ENCODE peak calls at places on chromosome 15, in eight cellular contexts. E, X, S, K, Y, C, F and D are unnamed samples.

GRCh38 chr15:98207928-98208327 is 247.4 kb downstream of the ARRDC4 start:
- DNase-seq in E (no peak), X (no peak), S (no peak), K (no peak), Y (no peak), C (no peak), F (no peak), D (no peak)

GRCh38 chr15:79977431-79977940 is 6.5 kb upstream of the BCL2A1 start:
- DNase-seq in E (no peak), X (no peak), S (no peak), K (no peak), Y (no peak), C (no peak), F (no peak), D (peak; percentile 33)

GRCh38 chr15:67100808-67101581 is 35.6 kb downstream of the SMAD3 start:
- DNase-seq in E (no peak), X (no peak), S (no peak), K (no peak), Y (no peak), C (no peak), F (no peak), D (no peak)

GRCh38 chr15:93515256-93516044 is 426.4 kb upstream of the RGMA start:
- DNase-seq in E (peak; percentile 25), X (no peak), S (no peak), K (no peak), Y (no peak), C (no peak), F (no peak), D (no peak)

GRCh38 chr15:65926899-65927298 is 57.6 kb downstream of the RAB11A start:
- DNase-seq in E (no peak), X (no peak), S (no peak), K (no peak), Y (no peak), C (no peak), F (no peak), D (no peak)

GRCh38 chr15:48330855-48331795 is at the start of gene DUT:
- DNase-seq in E (peak; percentile 65), X (peak; percentile 75), S (peak; percentile 89), K (peak; percentile 84), Y (peak; percentile 43), C (peak; percentile 72), F (peak; percentile 34), D (peak; percentile 74)

GRCh38 chr15:67144609-67145306 is 79.4 kb downstream of the SMAD3 start:
- DNase-seq in E (peak; percentile 99), X (peak; percentile 67), S (no peak), K (no peak), Y (no peak), C (no peak), F (no peak), D (peak; percentile 96)

GRCh38 chr15:59260090-59260489 is 53.4 kb downstream of the LDHAL6B start:
- DNase-seq in E (no peak), X (no peak), S (no peak), K (no peak), Y (no peak), C (no peak), F (no peak), D (no peak)

GRCh38 chr15:56249080-56249479 is 5.4 kb upstream of the RFX7 start:
- DNase-seq in E (peak; percentile 47), X (peak; percentile 49), S (no peak), K (no peak), Y (no peak), C (no peak), F (peak; percentile 59), D (peak; percentile 58)

GRCh38 chr15:65130941-65131340 is 2.7 kb downstream of the PDCD7 start:
- DNase-seq in E (no peak), X (peak; percentile 37), S (no peak), K (no peak), Y (no peak), C (no peak), F (no peak), D (no peak)

GRCh38 chr15:38699633-38700230 is 135.1 kb upstream of the RASGRP1 start:
- DNase-seq in E (no peak), X (peak; percentile 59), S (no peak), K (peak; percentile 73), Y (no peak), C (peak; percentile 64), F (peak; percentile 54), D (peak; percentile 65)

GRCh38 chr15:78906310-78906608 is 33.6 kb downstream of the MORF4L1 start:
- DNase-seq in E (peak; percentile 72), X (no peak), S (no peak), K (peak; percentile 69), Y (peak; percentile 65), C (no peak), F (no peak), D (peak; percentile 90)

GRCh38 chr15:71443538-71443937 is 328.3 kb downstream of the THSD4 start:
- DNase-seq in E (no peak), X (peak; percentile 53), S (peak; percentile 49), K (peak; percentile 72), Y (no peak), C (no peak), F (no peak), D (peak; percentile 51)

GRCh38 chr15:25181290-25182097 is 226.7 kb downstream of the SNRPN start:
- DNase-seq in E (no peak), X (peak; percentile 12), S (peak; percentile 0), K (peak; percentile 13), Y (no peak), C (peak; percentile 29), F (no peak), D (no peak)

GRCh38 chr15:65824031-65824743 is 32.1 kb upstream of the DENND4A start:
- DNase-seq in E (peak; percentile 33), X (peak; percentile 82), S (no peak), K (peak; percentile 57), Y (no peak), C (peak; percentile 71), F (peak; percentile 58), D (peak; percentile 70)

GRCh38 chr15:81016253-81017068 is 15.7 kb downstream of the TLNRD1 start:
- DNase-seq in E (no peak), X (no peak), S (no peak), K (no peak), Y (no peak), C (no peak), F (no peak), D (no peak)
- H3K4me1 ChIP-seq in E (no peaks in the 10 kb centered on the region), X (no peaks in the 10 kb centered on the region), S (peaks cover 3% of the 10 kb centered on the region), K (peaks cover 12% of the 10 kb centered on the region), Y (no peaks in the 10 kb centered on the region), C (no peaks in the 10 kb centered on the region), F (no peaks in the 10 kb centered on the region), D (no peaks in the 10 kb centered on the region)

DNA sequence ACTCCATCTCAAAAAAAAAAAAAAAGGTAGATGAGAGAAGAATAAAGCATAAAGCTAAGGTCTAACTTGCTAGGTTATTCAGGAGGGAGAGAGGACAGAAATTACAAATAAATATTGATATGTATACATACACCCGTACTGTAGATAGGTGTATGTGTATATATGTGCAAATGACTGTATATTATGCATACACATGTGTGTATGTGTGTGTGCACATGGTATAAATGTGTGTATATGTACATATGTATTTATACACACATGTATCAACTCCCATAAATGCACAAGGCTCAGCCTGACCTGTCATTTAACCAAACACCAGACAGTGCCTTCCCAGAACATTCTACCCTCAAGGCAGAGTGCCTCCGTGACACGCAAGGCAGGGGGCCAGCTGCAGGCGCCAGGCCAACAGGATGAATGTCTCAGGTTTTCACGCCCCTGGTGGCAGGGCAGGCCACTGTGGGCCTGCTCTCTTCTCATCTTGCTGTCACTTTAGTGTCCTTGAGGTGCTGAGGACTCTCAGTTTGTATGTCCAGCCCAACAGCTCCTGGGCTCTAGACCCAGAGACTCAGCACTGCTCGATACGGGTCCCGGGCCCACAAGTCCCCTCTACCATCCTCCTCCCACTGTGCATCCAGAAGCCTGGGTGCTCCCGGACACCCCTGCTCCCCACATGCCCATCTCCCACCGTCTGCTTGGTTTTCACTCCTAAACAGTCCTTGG is 40.4 kb downstream of the TM2D3 start:
- DNase-seq in E (no peak), X (no peak), S (no peak), K (no peak), Y (no peak), C (no peak), F (no peak), D (no peak)
- H3K4me1 ChIP-seq in E (peaks cover 12% of the 10 kb centered on the region), X (peaks cover 4% of the 10 kb centered on the region), S (peaks cover 11% of the 10 kb centered on the region), K (peaks cover 37% of the 10 kb centered on the region), Y (peaks cover 24% of the 10 kb centered on the region), C (peaks cover 11% of the 10 kb centered on the region), F (peaks cover 12% of the 10 kb centered on the region), D (no peaks in the 10 kb centered on the region)

GRCh38 chr15:76160426-76161152 is 100.8 kb downstream of the TMEM266 start:
- DNase-seq in E (no peak), X (peak; percentile 27), S (no peak), K (no peak), Y (no peak), C (no peak), F (no peak), D (no peak)

GRCh38 chr15:76155742-76156141 is 96.0 kb downstream of the TMEM266 start:
- DNase-seq in E (no peak), X (no peak), S (no peak), K (no peak), Y (no peak), C (no peak), F (no peak), D (peak; percentile 17)

GRCh38 chr15:76158815-76159214 is 99.0 kb downstream of the TMEM266 start:
- DNase-seq in E (no peak), X (no peak), S (no peak), K (no peak), Y (no peak), C (no peak), F (no peak), D (no peak)

GRCh38 chr15:76159282-76159681 is 99.5 kb downstream of the TMEM266 start:
- DNase-seq in E (no peak), X (no peak), S (no peak), K (no peak), Y (no peak), C (no peak), F (no peak), D (no peak)

GRCh38 chr15:76158250-76158649 is 98.5 kb downstream of the TMEM266 start:
- DNase-seq in E (no peak), X (no peak), S (no peak), K (no peak), Y (no peak), C (no peak), F (no peak), D (no peak)
- H3K4me1 ChIP-seq in E (no peaks in the 10 kb centered on the region), X (peaks cover under 1% of the 10 kb centered on the region), S (peaks cover 24% of the 10 kb centered on the region), K (peaks cover 6% of the 10 kb centered on the region), Y (peaks cover 9% of the 10 kb centered on the region), C (peaks cover 4% of the 10 kb centered on the region), F (no peaks in the 10 kb centered on the region), D (peaks cover 19% of the 10 kb centered on the region)

GRCh38 chr15:84752195-84752594 is 3.8 kb downstream of the ZNF592 start:
- DNase-seq in E (no peak), X (no peak), S (no peak), K (no peak), Y (no peak), C (no peak), F (no peak), D (no peak)

GRCh38 chr15:84749111-84749991 is 959 bp downstream of the ZNF592 start:
- DNase-seq in E (peak; percentile 18), X (peak; percentile 35), S (peak; percentile 55), K (peak; percentile 28), Y (no peak), C (peak; percentile 38), F (no peak), D (no peak)

GRCh38 chr15:84750583-84751092 is 2.2 kb downstream of the ZNF592 start:
- DNase-seq in E (no peak), X (no peak), S (no peak), K (no peak), Y (no peak), C (peak; percentile 39), F (no peak), D (no peak)

GRCh38 chr15:84755736-84756527 is 7.5 kb downstream of the ZNF592 start:
- DNase-seq in E (no peak), X (no peak), S (no peak), K (no peak), Y (no peak), C (no peak), F (no peak), D (no peak)

GRCh38 chr15:84752700-84753099 is 4.3 kb downstream of the ZNF592 start:
- DNase-seq in E (peak; percentile 36), X (no peak), S (no peak), K (no peak), Y (no peak), C (no peak), F (no peak), D (peak; percentile 50)
- H3K4me1 ChIP-seq in E (peaks cover 27% of the 10 kb centered on the region), X (peaks cover 2% of the 10 kb centered on the region), S (peaks cover 12% of the 10 kb centered on the region), K (peaks cover 76% of the 10 kb centered on the region), Y (peaks cover 29% of the 10 kb centered on the region), C (peaks cover 50% of the 10 kb centered on the region), F (peaks cover 4% of the 10 kb centered on the region), D (peaks cover 12% of the 10 kb centered on the region)